ENCODE peak calls at places on chromosomes 16 and 17, in seven cellular contexts. R, U, G, A, W, P and N are unnamed samples.

GRCh38 chr16:30715777-30716445 is 16.9 kb downstream of the SRCAP start:
- DNase-seq in R (no peak), W (no peak), G (no peak), A (no peak), U (no peak), P (no peak), N (peak; percentile 44)

GRCh38 chr16:1745181-1745899 is 26.0 kb downstream of the NME3 start:
- DNase-seq in G (no peak), P (no peak), U (no peak), A (no peak), W (no peak), R (no peak), N (no peak)

GRCh38 chr16:1923299-1924034 is 5.3 kb upstream of the HS3ST6 start:
- DNase-seq in G (peak; percentile 72), P (peak; percentile 68), W (peak; percentile 50), U (no peak), R (no peak), A (no peak), N (no peak)

GRCh38 chr17:66689192-66689591 is 145.7 kb upstream of the CACNG5 start:
- DNase-seq in R (no peak), P (no peak), G (no peak), W (no peak), U (no peak), A (no peak), N (no peak)

GRCh38 chr16:84532855-84533486 is 28.5 kb upstream of the MEAK7 start:
- DNase-seq in R (no peak), G (no peak), U (no peak), A (no peak), W (no peak), P (no peak), N (no peak)

GRCh38 chr16:19831678-19832077 is 53.0 kb downstream of the GPRC5B start:
- DNase-seq in U (no peak), P (no peak), R (no peak), G (no peak), A (no peak), W (no peak), N (no peak)

GRCh38 chr17:79654960-79655382 is 44.1 kb upstream of the RBFOX3 start:
- DNase-seq in G (no peak), W (peak; percentile 15), U (no peak), A (no peak), P (no peak), R (no peak), N (no peak)

GRCh38 chr17:32625971-32626370 is 139.2 kb downstream of the CDK5R1 start:
- DNase-seq in P (no peak), G (no peak), W (no peak), R (no peak), U (no peak), A (no peak), N (no peak)

GRCh38 chr17:58332720-58333395 is 4.3 kb upstream of the TSPOAP1 start:
- DNase-seq in G (no peak), A (peak; percentile 14), R (no peak), U (no peak), W (no peak), P (peak; percentile 51), N (peak; percentile 33)

GRCh38 chr16:25235991-25236390 is 19.2 kb downstream of the AQP8 start:
- DNase-seq in W (no peak), A (no peak), P (no peak), U (no peak), G (no peak), R (no peak), N (no peak)

GRCh38 chr16:88284101-88284500 is 98.7 kb upstream of the ZNF469 start:
- DNase-seq in A (peak; percentile 4), W (no peak), U (no peak), P (no peak), G (no peak), R (no peak), N (no peak)

GRCh38 chr16:88287219-88287618 is 95.5 kb upstream of the ZNF469 start:
- DNase-seq in G (no peak), R (no peak), U (peak; percentile 20), P (no peak), W (peak; percentile 18), A (no peak), N (no peak)

GRCh38 chr16:88286301-88286923 is 96.3 kb upstream of the ZNF469 start:
- DNase-seq in P (no peak), G (no peak), A (no peak), W (no peak), R (no peak), U (no peak), N (no peak)

GRCh38 chr16:88284626-88285513 is 97.9 kb upstream of the ZNF469 start:
- DNase-seq in A (no peak), G (no peak), R (no peak), W (no peak), P (no peak), U (no peak), N (no peak)

DNA sequence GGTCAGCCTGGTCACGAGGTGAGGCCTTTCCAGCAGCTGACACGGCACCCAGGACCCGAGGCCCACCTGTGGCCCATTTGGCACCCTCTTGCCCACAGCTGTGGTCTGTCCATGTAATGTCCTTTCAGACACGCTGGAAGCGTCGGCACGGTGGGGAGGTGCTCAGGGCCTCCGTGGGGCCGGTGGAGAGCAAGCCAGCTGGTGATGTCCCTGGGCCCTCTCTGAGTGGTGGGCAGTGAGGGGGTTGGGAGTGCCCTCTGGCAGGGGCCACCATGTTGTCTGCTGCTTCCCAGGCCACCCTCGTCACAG is 97.3 kb upstream of the ZNF469 start:
- DNase-seq in U (no peak), P (no peak), R (no peak), A (no peak), G (no peak), W (no peak), N (no peak)
- TF ChIP-seq CTCF in U (no peak), P (no peak), R (no peak), A (no peak), G (no peak), W (no peak), N (no peak)

GRCh38 chr16:11405331-11406176 is 60.3 kb downstream of the RMI2 start:
- DNase-seq in U (peak; percentile 30), A (no peak), R (no peak), W (peak; percentile 67), P (no peak), G (peak; percentile 60), N (no peak)
- TF ChIP-seq CTCF in U (peak; percentile 42), A (peak; percentile 64), R (peak; percentile 50), W (peak; percentile 78), P (no peak), G (peak; percentile 52), N (peak; percentile 41)

DNA sequence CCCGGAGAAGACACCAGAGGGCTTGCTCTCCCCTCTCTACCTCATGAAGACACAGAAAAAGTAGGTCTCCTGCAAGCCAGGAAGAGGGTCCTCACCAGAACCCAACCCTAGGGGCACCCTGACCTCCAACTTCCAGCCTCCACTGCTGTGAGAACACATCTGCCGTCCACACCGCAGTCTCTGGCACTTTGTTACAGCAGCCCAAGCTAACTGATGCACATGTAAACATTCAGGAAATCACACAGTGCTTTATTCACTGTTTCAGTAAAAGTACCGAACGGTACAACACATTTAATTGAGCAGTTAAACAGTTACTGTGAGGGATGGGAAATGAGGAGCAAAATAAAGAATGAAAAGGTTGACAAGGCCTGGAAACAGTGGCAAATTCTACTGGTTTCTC is 18.3 kb downstream of the FANCA start:
- DNase-seq in G (no peak), P (no peak), R (no peak), U (no peak), W (no peak), A (no peak), N (no peak)
- TF ChIP-seq CTCF in G (no peak), P (no peak), R (no peak), U (no peak), W (no peak), A (no peak), N (no peak)

GRCh38 chr17:67891481-67892119 is 66.3 kb downstream of the BPTF start:
- DNase-seq in R (no peak), U (no peak), G (peak; percentile 36), A (no peak), W (no peak), P (no peak), N (no peak)
- TF ChIP-seq CTCF in R (peak; percentile 46), U (no peak), G (peak; percentile 76), A (peak; percentile 45), W (peak; percentile 24), P (no peak), N (no peak)

DNA sequence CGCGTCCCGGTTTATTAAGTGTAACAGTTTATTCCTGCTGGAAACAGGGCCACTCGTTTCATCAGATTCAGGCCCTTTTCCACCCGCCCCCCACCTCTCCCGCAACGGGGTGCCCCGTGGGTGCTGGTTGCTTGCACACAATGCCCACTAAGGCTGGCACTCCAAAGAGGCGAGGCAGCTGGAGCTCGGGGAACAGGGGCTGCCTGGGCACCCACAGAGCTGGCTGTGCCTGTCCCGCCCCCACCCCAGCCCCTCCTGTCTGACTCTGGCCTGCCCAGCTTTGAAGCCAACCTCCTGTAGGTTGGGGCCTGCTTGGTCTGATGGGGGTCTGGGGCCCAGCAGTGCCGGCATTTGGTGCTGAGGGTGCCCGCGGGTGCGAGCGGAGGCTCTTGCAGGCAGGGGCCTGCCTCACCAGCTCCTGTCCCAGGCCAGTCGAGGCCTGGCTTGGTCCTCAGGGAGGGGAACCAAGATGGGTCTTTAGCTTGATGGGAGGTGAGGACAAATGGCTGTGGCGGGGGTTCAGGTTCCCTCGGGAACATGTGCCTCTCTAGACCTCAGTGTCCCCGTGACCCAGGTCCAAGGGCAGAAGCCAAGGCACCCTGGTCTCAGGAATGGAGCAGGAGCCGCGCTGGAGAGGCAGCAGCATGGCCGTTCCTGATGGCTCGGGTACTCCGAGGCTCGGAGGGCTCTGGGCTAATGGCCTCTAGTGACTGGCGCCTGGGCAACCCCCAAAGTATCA is 20.1 kb downstream of the MYBBP1A start:
- DNase-seq in G (no peak), A (no peak), W (no peak), P (no peak), R (no peak), U (no peak), N (no peak)
- TF ChIP-seq CTCF in G (no peak), A (no peak), W (no peak), P (no peak), R (no peak), U (no peak), N (no peak)

GRCh38 chr16:67448580-67448979 is 17.7 kb downstream of the HSD11B2 start:
- DNase-seq in P (peak; percentile 75), R (no peak), A (no peak), G (no peak), U (no peak), W (no peak), N (no peak)

GRCh38 chr16:67447508-67448076 is 16.7 kb downstream of the HSD11B2 start:
- DNase-seq in A (peak; percentile 60), G (peak; percentile 77), R (peak; percentile 62), U (no peak), P (peak; percentile 83), W (peak; percentile 49), N (no peak)

GRCh38 chr16:67445913-67446907 is 15.3 kb downstream of the HSD11B2 start:
- DNase-seq in A (peak; percentile 63), R (peak; percentile 73), P (peak; percentile 81), W (peak; percentile 95), U (no peak), G (no peak), N (no peak)

GRCh38 chr16:67445441-67445912 is 14.6 kb downstream of the HSD11B2 start:
- DNase-seq in A (peak; percentile 74), G (no peak), W (peak; percentile 52), U (peak; percentile 66), P (peak; percentile 53), R (peak; percentile 67), N (no peak)

GRCh38 chr16:67446968-67447507 is 16.1 kb downstream of the HSD11B2 start:
- DNase-seq in G (no peak), R (no peak), W (no peak), U (no peak), P (no peak), A (no peak), N (no peak)
- TF ChIP-seq CTCF in G (no peak), R (no peak), W (no peak), U (no peak), P (no peak), A (no peak), N (no peak)